ENCODE peak calls at places on chromosomes 11 and 22, in six cellular contexts. A is adipocyte, P is neural progenitor cell, D is pancreas, X is cardiac muscle cell, G is SK-N-SH. L is an unnamed sample.

GRCh38 chr11:17230867-17231851 is 23.4 kb upstream of the PIK3C2A start:
- DNase-seq in G (no peak), D (no peak), X (no peak), P (no peak), A (no peak), L (no peak)

GRCh38 chr11:75275581-75275980 is 35.0 kb downstream of the TPBGL start:
- DNase-seq in A (peak; percentile 26), X (no peak), P (no peak), G (no peak), D (no peak), L (no peak)

GRCh38 chr11:121656333-121657090 is 203.7 kb upstream of the SORL1-AS1 start:
- DNase-seq in A (no peak), G (no peak), X (no peak), P (peak; percentile 30), D (no peak), L (peak; percentile 39)

GRCh38 chr22:36048911-36049677 is 20.5 kb upstream of the RBFOX2 start:
- DNase-seq in D (no peak), P (no peak), G (no peak), X (no peak), A (no peak), L (peak; percentile 82)

GRCh38 chr11:9765320-9766101 is 101.6 kb downstream of the SWAP70 start:
- DNase-seq in P (peak; percentile 25), X (peak; percentile 79), D (peak; percentile 16), A (peak; percentile 91), G (no peak), L (peak; percentile 91)

GRCh38 chr11:123233280-123233977 is 38.4 kb upstream of the CLMP start:
- DNase-seq in P (no peak), D (no peak), G (no peak), X (no peak), A (no peak), L (no peak)

GRCh38 chr11:9230291-9230690 is 34.9 kb downstream of the DENND5A start:
- DNase-seq in A (no peak), G (no peak), P (no peak), D (no peak), X (no peak), L (no peak)

GRCh38 chr22:35860837-35861236 is 143.2 kb downstream of the APOL5 start:
- DNase-seq in P (no peak), D (no peak), G (no peak), X (no peak), A (no peak), L (no peak)

GRCh38 chr11:123798079-123798478 is 8.1 kb downstream of the OR6M1 start:
- DNase-seq in P (no peak), D (no peak), A (no peak), X (no peak), G (no peak), L (no peak)

GRCh38 chr11:15742626-15743243 is 613.6 kb downstream of the SOX6 start:
- DNase-seq in D (no peak), A (no peak), X (no peak), P (no peak), G (peak; percentile 52), L (no peak)

GRCh38 chr22:48918585-48919186 is 909.0 kb downstream of the BRD1 start:
- DNase-seq in G (no peak), P (peak; percentile 9), D (no peak), A (no peak), X (no peak), L (no peak)
- H3K9me3 ChIP-seq in G (no peaks in the 10 kb centered on the region), P (no peaks in the 10 kb centered on the region), D (no peaks in the 10 kb centered on the region), A (no peaks in the 10 kb centered on the region), X (no peaks in the 10 kb centered on the region), L (no peaks in the 10 kb centered on the region)

GRCh38 chr11:100404907-100405306 is 282.2 kb upstream of the ARHGAP42 start:
- DNase-seq in G (no peak), X (no peak), A (no peak), D (no peak), P (no peak), L (no peak)

DNA sequence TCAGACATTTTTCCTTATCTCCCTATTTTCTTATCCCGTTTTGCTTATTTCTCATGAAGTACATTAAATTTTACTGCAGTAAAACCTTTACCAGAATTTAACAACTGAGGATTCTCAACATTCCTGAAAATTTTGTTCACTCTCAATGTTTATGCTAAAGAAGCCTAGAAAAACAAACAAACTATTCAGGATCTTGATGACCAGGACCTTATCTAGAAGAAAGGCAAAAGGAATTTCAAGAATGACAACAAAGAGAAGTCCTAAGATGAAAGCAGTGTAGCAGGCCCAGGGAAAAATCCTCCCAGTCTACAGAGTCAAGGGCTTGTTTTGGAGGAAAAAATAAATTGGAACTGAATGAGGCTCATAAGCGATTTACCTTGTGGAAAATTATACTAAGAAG is 283.3 kb upstream of the ARHGAP42 start:
- DNase-seq in G (no peak), X (peak; percentile 42), A (peak; percentile 36), P (peak; percentile 42), D (no peak), L (peak; percentile 56)
- H3K9me3 ChIP-seq in G (no peaks in the 10 kb centered on the region), X (no peaks in the 10 kb centered on the region), A (peaks cover 4% of the 10 kb centered on the region), P (no peaks in the 10 kb centered on the region), D (no peaks in the 10 kb centered on the region), L (no peaks in the 10 kb centered on the region)

GRCh38 chr11:109696191-109696897 is 274.4 kb downstream of the C11orf87 start:
- DNase-seq in G (no peak), P (no peak), X (no peak), D (no peak), A (no peak), L (peak; percentile 8)
- H3K9me3 ChIP-seq in G (peaks cover 11% of the 10 kb centered on the region), P (no peaks in the 10 kb centered on the region), X (no peaks in the 10 kb centered on the region), D (no peaks in the 10 kb centered on the region), A (peaks cover 5% of the 10 kb centered on the region), L (no peaks in the 10 kb centered on the region)

GRCh38 chr11:135009125-135009524 is 597.1 kb upstream of the B3GAT1 start:
- DNase-seq in G (no peak), P (no peak), A (no peak), D (no peak), X (no peak), L (no peak)
- H3K9me3 ChIP-seq in G (no peaks in the 10 kb centered on the region), P (no peaks in the 10 kb centered on the region), A (no peaks in the 10 kb centered on the region), D (no peaks in the 10 kb centered on the region), X (no peaks in the 10 kb centered on the region), L (no peaks in the 10 kb centered on the region)

GRCh38 chr11:1088927-1089737 is 14.5 kb downstream of the MUC2 start:
- DNase-seq in G (no peak), A (no peak), D (no peak), P (no peak), X (no peak), L (no peak)
- H3K9me3 ChIP-seq in G (no peaks in the 10 kb centered on the region), A (no peaks in the 10 kb centered on the region), D (no peaks in the 10 kb centered on the region), P (no peaks in the 10 kb centered on the region), X (no peaks in the 10 kb centered on the region), L (peaks cover 4% of the 10 kb centered on the region)

GRCh38 chr22:47282366-47282765 is 519.9 kb downstream of the TBC1D22A start:
- DNase-seq in A (no peak), P (no peak), X (no peak), G (no peak), D (no peak), L (no peak)
- H3K9me3 ChIP-seq in A (no peaks in the 10 kb centered on the region), P (no peaks in the 10 kb centered on the region), X (no peaks in the 10 kb centered on the region), G (no peaks in the 10 kb centered on the region), D (no peaks in the 10 kb centered on the region), L (no peaks in the 10 kb centered on the region)

DNA sequence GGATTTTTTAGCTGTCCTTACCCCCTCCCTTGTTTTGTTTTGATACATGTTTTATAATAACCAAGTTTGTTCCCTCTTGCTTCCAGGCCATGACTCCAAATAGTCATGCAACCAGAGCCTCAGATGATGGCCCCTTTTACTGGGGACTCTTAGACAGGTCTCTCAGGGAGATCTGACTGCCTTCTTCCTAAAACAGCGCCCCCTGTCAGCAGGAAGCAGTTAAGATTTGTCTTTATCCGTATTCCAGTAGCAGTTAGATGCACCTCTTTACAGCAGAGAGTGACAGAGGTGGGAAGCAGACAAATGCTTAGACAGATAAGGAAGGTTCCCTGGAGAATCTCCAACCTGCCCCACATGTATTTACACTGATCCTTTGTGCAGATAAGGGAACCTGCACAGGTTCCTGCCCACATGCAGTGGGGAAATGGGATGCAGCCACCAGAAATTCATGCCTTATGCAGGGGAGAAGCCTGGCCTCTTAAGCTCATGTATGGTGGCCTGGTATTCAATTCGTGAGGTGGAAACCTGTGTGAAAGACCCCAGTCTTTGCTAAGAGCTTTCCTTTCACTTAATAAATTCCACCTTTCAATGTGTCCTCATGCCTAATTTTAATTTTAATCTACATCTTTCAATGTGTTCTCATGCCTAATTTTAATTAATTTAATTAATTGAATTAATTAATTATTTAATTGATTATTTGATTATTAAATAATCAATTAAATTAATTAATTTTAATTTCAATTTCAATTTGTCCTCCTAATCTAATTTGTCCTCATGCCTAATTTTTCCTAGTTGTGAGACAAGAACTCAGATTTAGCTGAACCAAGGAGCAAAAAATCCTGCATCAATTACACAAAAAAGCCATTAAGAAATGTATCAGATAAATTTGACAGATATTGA is 11.5 kb upstream of the GLYAT start:
- DNase-seq in X (no peak), D (no peak), G (no peak), A (no peak), P (no peak), L (no peak)
- H3K9me3 ChIP-seq in X (no peaks in the 10 kb centered on the region), D (no peaks in the 10 kb centered on the region), G (no peaks in the 10 kb centered on the region), A (peaks cover 22% of the 10 kb centered on the region), P (peaks cover 21% of the 10 kb centered on the region), L (no peaks in the 10 kb centered on the region)

DNA sequence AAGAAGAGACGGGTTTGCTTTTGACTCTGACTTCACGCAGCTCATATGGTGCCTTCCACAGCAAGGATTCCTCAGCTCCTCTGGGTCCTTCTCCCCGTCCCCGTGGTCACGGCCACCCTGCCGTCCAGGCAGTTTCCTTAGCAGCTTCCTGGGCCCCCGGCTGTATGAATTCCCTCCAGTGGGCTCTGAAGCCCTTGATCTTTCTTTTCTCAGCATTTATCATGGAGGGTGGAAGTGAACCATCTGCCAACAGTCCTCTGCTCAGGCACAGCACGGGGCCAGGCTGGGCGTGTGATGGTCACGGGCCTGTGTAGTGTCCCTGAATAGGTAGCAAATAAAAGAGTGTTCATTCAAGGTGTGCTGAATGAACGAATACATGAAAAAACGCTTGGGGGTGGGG is 782.4 kb downstream of the BRD1 start:
- DNase-seq in A (no peak), D (no peak), X (no peak), G (no peak), P (no peak), L (no peak)
- H3K9me3 ChIP-seq in A (no peaks in the 10 kb centered on the region), D (no peaks in the 10 kb centered on the region), X (no peaks in the 10 kb centered on the region), G (no peaks in the 10 kb centered on the region), P (no peaks in the 10 kb centered on the region), L (no peaks in the 10 kb centered on the region)